ENCODE peak calls at places on chromosomes 2 and 18, in five cellular contexts. V is naive thymus-derived CD8-positive, alpha-beta T cell; W is ovary; G is anterior cingulate cortex; F is T-helper 2 cell. N is an unnamed sample.
A peak's percentile ranks its signal among the peaks of the same experiment; 100 is the strongest.

GRCh38 chr2:231370749-231371429 is 24.6 kb upstream of the B3GNT7 start:
- DNase-seq in V (no peak), W (no peak), G (no peak), F (no peak), N (no peak)

GRCh38 chr2:200905618-200906296 is 16.6 kb downstream of the NIF3L1 start:
- DNase-seq in V (no peak), W (peak; percentile 78), G (peak; percentile 25), F (peak; percentile 10), N (peak; percentile 77)

GRCh38 chr2:176176233-176176632 is 12.2 kb upstream of the HOXD1 start:
- DNase-seq in V (no peak), W (no peak), G (no peak), F (no peak), N (no peak)

GRCh38 chr2:132489150-132489549 is 72.5 kb downstream of the GPR39 start:
- DNase-seq in V (no peak), W (no peak), G (no peak), F (no peak), N (no peak)

GRCh38 chr2:134718095-134718955 is 475 bp downstream of the TMEM163 start:
- DNase-seq in V (no peak), W (peak; percentile 46), G (no peak), F (no peak), N (peak; percentile 21)

GRCh38 chr2:38115216-38116012 is 39.5 kb upstream of the CYP1B1 start:
- DNase-seq in V (peak; percentile 7), W (peak; percentile 71), G (no peak), F (peak; percentile 22), N (peak; percentile 78)

GRCh38 chr2:165790461-165790860 is 3.6 kb downstream of the GALNT3 start:
- DNase-seq in V (no peak), W (no peak), G (no peak), F (no peak), N (no peak)

GRCh38 chr2:160221391-160222276 is 21.6 kb upstream of the ITGB6 start:
- DNase-seq in V (no peak), W (peak; percentile 76), G (no peak), F (no peak), N (peak; percentile 46)

GRCh38 chr2:192277494-192278109 is 82.9 kb upstream of the TMEFF2 start:
- DNase-seq in V (no peak), W (no peak), G (no peak), F (no peak), N (no peak)

GRCh38 chr2:164910091-164910899 is 45.0 kb downstream of the SLC38A11 start:
- DNase-seq in V (no peak), W (no peak), G (no peak), F (no peak), N (no peak)

GRCh38 chr2:70979626-70980025 is 1.2 kb downstream of the ANKRD53 start:
- DNase-seq in V (no peak), W (no peak), G (no peak), F (no peak), N (no peak)

GRCh38 chr2:152491139-152491472 is 156.1 kb downstream of the FMNL2 start:
- DNase-seq in V (no peak), W (peak; percentile 70), G (no peak), F (no peak), N (peak; percentile 56)

GRCh38 chr2:26692814-26693286 is 328 bp downstream of the KCNK3 start:
- DNase-seq in V (no peak), W (peak; percentile 62), G (no peak), F (no peak), N (no peak)

GRCh38 chr2:132991464-132992045 is 321.6 kb upstream of the LYPD1 start:
- DNase-seq in V (no peak), W (no peak), G (no peak), F (no peak), N (no peak)

GRCh38 chr2:170492010-170492409 is 223.1 kb upstream of the SP5 start:
- DNase-seq in V (no peak), W (no peak), G (no peak), F (no peak), N (no peak)

GRCh38 chr18:41146301-41146700 is 808.7 kb upstream of the PIK3C3 start:
- DNase-seq in V (no peak), W (no peak), G (no peak), F (no peak), N (no peak)

GRCh38 chr2:45199973-45200372 is 190.7 kb upstream of the SIX2 start:
- DNase-seq in V (no peak), W (no peak), G (no peak), F (no peak), N (no peak)

GRCh38 chr2:64913357-64913869 is 75.8 kb upstream of the SLC1A4 start:
- DNase-seq in V (peak; percentile 4), W (no peak), G (no peak), F (no peak), N (no peak)

GRCh38 chr2:147560810-147561521 is 283.9 kb upstream of the ACVR2A start:
- DNase-seq in V (no peak), W (no peak), G (no peak), F (no peak), N (no peak)

GRCh38 chr2:208006833-208007232 is 18.5 kb downstream of the PLEKHM3 start:
- DNase-seq in V (no peak), W (no peak), G (no peak), F (no peak), N (no peak)

GRCh38 chr2:64213607-64214275 is 69.5 kb upstream of the PELI1 start:
- DNase-seq in V (no peak), W (no peak), G (no peak), F (no peak), N (no peak)

GRCh38 chr2:30899655-30900054 is 92.4 kb upstream of the CAPN13 start:
- DNase-seq in V (no peak), W (no peak), G (no peak), F (no peak), N (no peak)

GRCh38 chr2:223735659-223736244 is 101.6 kb downstream of the AP1S3 start:
- DNase-seq in V (no peak), W (no peak), G (no peak), F (no peak), N (no peak)

GRCh38 chr2:96633641-96634040 is 4.5 kb downstream of the KANSL3 start:
- DNase-seq in V (no peak), W (no peak), G (no peak), F (no peak), N (no peak)

GRCh38 chr2:38013158-38013752 is 62.7 kb downstream of the CYP1B1 start:
- DNase-seq in V (no peak), W (no peak), G (no peak), F (no peak), N (no peak)

GRCh38 chr2:186780701-186781316 is 68.2 kb downstream of the ZSWIM2 start:
- DNase-seq in V (no peak), W (no peak), G (no peak), F (no peak), N (no peak)

GRCh38 chr2:152432206-152432653 is 97.3 kb downstream of the FMNL2 start:
- DNase-seq in V (no peak), W (no peak), G (no peak), F (no peak), N (peak; percentile 60)

GRCh38 chr2:149161481-149162225 is 123.2 kb downstream of the LYPD6B start:
- DNase-seq in V (no peak), W (no peak), G (no peak), F (no peak), N (no peak)